ENCODE peak calls at places on chromosome X, in nine cellular contexts. T, A, Z, O, F, R, H, D and B are unnamed samples. For H3K4me1, the result is how much of the 10 kb centered on the place peaks cover.

GRCh38 chrX:4382273-4382672 is 668.8 kb upstream of the PRKX start:
- DNase-seq in T (no peak), A (no peak), Z (no peak), O (no peak), F (no peak), R (no peak), H (peak), D (no peak), B (no peak)

GRCh38 chrX:72349190-72349589 is 43.5 kb upstream of the CITED1 start:
- DNase-seq in T (no peak), A (no peak), Z (no peak), O (no peak), F (no peak), R (peak), H (no peak), D (no peak), B (no peak)

GRCh38 chrX:103831803-103832544 is at the start of gene RAB9B:
- DNase-seq in T (no peak), A (peak), Z (no peak), O (peak), F (peak), R (peak), H (peak), D (peak), B (no peak)

GRCh38 chrX:104039689-104040505 is at the start of gene H2BW2:
- DNase-seq in T (no peak), A (no peak), Z (no peak), O (no peak), F (no peak), R (no peak), H (no peak), D (no peak), B (no peak)

GRCh38 chrX:22383988-22384387 is 111.3 kb downstream of the CBLL2 start:
- DNase-seq in T (no peak), A (no peak), Z (no peak), O (no peak), F (no peak), R (peak), H (no peak), D (no peak), B (no peak)

GRCh38 chrX:16930392-16930791 is 16.1 kb upstream of the REPS2 start:
- DNase-seq in T (no peak), A (no peak), Z (no peak), O (no peak), F (no peak), R (peak), H (no peak), D (no peak), B (no peak)

GRCh38 chrX:148380614-148381561 is 119.5 kb upstream of the AFF2 start:
- DNase-seq in T (no peak), A (no peak), Z (no peak), O (peak), F (peak), R (peak), H (no peak), D (peak), B (peak)

GRCh38 chrX:39613997-39614679 is 483.6 kb downstream of the BCOR start:
- DNase-seq in T (no peak), A (no peak), Z (no peak), O (no peak), F (no peak), R (peak), H (peak), D (peak), B (no peak)

GRCh38 chrX:6228720-6229119 is at the start of gene NLGN4X:
- DNase-seq in T (no peak), A (no peak), Z (no peak), O (peak), F (peak), R (peak), H (peak), D (no peak), B (peak)
- H3K9ac ChIP-seq in T (no peak), A (no peak), Z (no peak), O (no peak), F (peak), R (peak), H (peak), D (no peak), B (peak)

GRCh38 chrX:153733651-153734240 is 9.1 kb downstream of the ABCD1 start:
- DNase-seq in T (no peak), A (no peak), Z (no peak), O (no peak), F (no peak), R (no peak), H (no peak), D (no peak), B (no peak)

GRCh38 chrX:153728951-153729631 is 4.4 kb downstream of the ABCD1 start:
- DNase-seq in T (no peak), A (no peak), Z (no peak), O (no peak), F (no peak), R (no peak), H (no peak), D (no peak), B (no peak)

GRCh38 chrX:153731845-153732215 is 7.2 kb downstream of the ABCD1 start:
- DNase-seq in T (no peak), A (no peak), Z (no peak), O (no peak), F (no peak), R (no peak), H (no peak), D (no peak), B (no peak)

GRCh38 chrX:153732406-153732805 is 7.8 kb downstream of the ABCD1 start:
- DNase-seq in T (no peak), A (no peak), Z (no peak), O (no peak), F (no peak), R (no peak), H (no peak), D (peak), B (no peak)

DNA sequence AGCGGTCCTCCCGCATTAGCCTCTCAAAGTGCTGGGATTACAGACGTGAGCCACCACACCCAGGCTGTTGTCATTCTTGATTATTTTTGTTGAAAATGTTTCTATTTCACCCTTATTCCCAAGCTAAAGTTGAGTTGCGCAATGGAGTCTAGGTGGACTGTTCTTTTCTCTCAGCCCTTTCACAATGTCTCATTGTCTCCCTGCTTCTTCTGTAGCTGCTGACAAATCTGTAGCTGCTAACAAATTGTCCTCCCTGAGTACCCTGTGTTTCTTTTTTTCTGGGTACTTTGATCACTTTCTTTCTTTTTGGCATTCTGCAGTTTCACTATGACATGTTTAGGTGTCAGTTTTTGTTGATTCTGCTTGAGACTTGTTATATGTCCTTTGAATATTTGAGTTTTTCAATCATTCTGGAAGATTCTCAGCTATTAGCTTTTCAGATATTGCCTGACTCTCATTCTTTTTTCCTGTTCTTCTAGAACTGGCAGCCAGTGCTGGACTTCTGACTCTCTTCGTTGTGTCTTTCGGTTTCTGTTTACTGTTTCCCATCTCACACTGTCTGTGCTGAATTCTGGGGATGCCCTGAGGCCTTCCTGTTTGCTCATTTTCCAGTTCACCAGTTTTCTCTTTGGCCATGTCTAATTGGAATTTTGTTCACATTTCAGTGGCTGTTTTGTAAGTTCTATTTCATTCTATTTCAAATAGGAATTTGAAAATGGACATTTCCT is 6.6 kb downstream of the ABCD1 start:
- DNase-seq in T (peak), A (no peak), Z (no peak), O (no peak), F (no peak), R (no peak), H (no peak), D (no peak), B (no peak)
- H3K4me1 ChIP-seq in T (half or more), A (under half), Z (under half), O (under half), F (under half), R (under half), H (under half), D (under half), B (under half)

DNA sequence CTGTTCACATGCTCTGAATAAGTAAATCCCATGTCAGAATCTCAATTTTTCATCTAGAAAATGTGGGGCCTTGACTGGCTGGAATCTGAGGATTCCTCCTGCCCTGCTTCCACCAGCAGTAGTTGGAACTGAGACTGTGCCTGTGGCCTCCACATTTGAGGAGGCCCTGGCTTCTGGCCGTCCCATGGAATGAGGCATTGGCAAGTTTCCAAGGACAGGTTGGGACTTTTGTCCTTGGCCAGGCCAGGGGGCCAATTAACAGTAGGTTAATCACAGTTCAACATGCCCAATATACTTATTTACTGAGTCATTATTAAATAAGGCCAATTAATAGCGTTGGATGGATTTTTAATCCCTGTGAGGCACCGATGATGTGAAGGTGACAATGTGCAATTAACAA is 50.2 kb upstream of the GABRE start:
- DNase-seq in T (no peak), A (no peak), Z (no peak), O (no peak), F (no peak), R (no peak), H (no peak), D (no peak), B (no peak)
- H3K9ac ChIP-seq in T (no peak), A (no peak), Z (no peak), O (no peak), F (no peak), R (no peak), H (no peak), D (no peak), B (no peak)

GRCh38 chrX:107721966-107722707 is 53.5 kb downstream of the TSC22D3 start:
- DNase-seq in T (no peak), A (no peak), Z (no peak), O (no peak), F (no peak), R (no peak), H (no peak), D (no peak), B (no peak)
- H3K4me1 ChIP-seq in T (under half), A (under half), Z (under half), O (under half), F (under half), R (under half), H (under half), D (under half), B (under half)

GRCh38 chrX:19647731-19648588 is 132.7 kb upstream of the MAP3K15 start:
- DNase-seq in T (no peak), A (no peak), Z (no peak), O (peak), F (no peak), R (no peak), H (no peak), D (peak), B (no peak)
- H3K9ac ChIP-seq in T (no peak), A (no peak), Z (no peak), O (no peak), F (no peak), R (no peak), H (no peak), D (no peak), B (no peak)

GRCh38 chrX:10014462-10015373 is 47.6 kb downstream of the CLDN34 start:
- DNase-seq in T (peak), A (peak), Z (peak), O (peak), F (peak), R (peak), H (peak), D (peak), B (peak)
- H3K4me1 ChIP-seq in T (half or more), A (under half), Z (under half), O (under half), F (under half), R (under half), H (under half), D (under half), B (under half)

GRCh38 chrX:11754958-11755645 is 2.9 kb upstream of the MSL3 start:
- DNase-seq in T (no peak), A (no peak), Z (no peak), O (no peak), F (no peak), R (no peak), H (no peak), D (no peak), B (no peak)

GRCh38 chrX:11757729-11758399 is at the start of gene MSL3:
- DNase-seq in T (no peak), A (peak), Z (no peak), O (peak), F (no peak), R (peak), H (peak), D (peak), B (peak)

GRCh38 chrX:11757397-11757728 is 674 bp upstream of the MSL3 start:
- DNase-seq in T (no peak), A (no peak), Z (no peak), O (no peak), F (peak), R (no peak), H (no peak), D (no peak), B (no peak)

GRCh38 chrX:11755724-11756123 is 2.3 kb upstream of the MSL3 start:
- DNase-seq in T (peak), A (no peak), Z (no peak), O (no peak), F (no peak), R (no peak), H (no peak), D (no peak), B (no peak)

GRCh38 chrX:11756354-11757318 is 1.4 kb upstream of the MSL3 start:
- DNase-seq in T (no peak), A (no peak), Z (no peak), O (peak), F (no peak), R (peak), H (no peak), D (no peak), B (peak)
- H3K9ac ChIP-seq in T (no peak), A (no peak), Z (no peak), O (peak), F (no peak), R (no peak), H (no peak), D (no peak), B (peak)

GRCh38 chrX:53284684-53285447 is 3.5 kb upstream of the IQSEC2 start:
- DNase-seq in T (peak), A (peak), Z (no peak), O (no peak), F (peak), R (peak), H (peak), D (peak), B (peak)
- H3K4me1 ChIP-seq in T (under half), A (under half), Z (under half), O (under half), F (under half), R (under half), H (under half), D (under half), B (under half)

GRCh38 chrX:48045410-48046311 is 25.8 kb downstream of the ZNF630 start:
- DNase-seq in T (peak), A (peak), Z (peak), O (peak), F (no peak), R (peak), H (no peak), D (peak), B (no peak)
- H3K9ac ChIP-seq in T (no peak), A (no peak), Z (peak), O (peak), F (no peak), R (no peak), H (no peak), D (no peak), B (no peak)